ENCODE peak calls at places on chromosomes 11 and 22, in five cellular contexts. P is K562, W is psoas muscle, U is SK-N-SH, E is hepatocyte. O is an unnamed sample.
A peak's percentile ranks its signal among the peaks of the same experiment; 100 is the strongest.

GRCh38 chr11:75230621-75231020 is 10.0 kb upstream of the TPBGL start:
- DNase-seq in P (no peak), W (no peak), U (no peak), E (no peak), O (no peak)

GRCh38 chr11:114208371-114208770 is 87.8 kb upstream of the NNMT start:
- DNase-seq in P (no peak), W (no peak), U (no peak), E (no peak), O (no peak)

GRCh38 chr11:44568358-44568705 is 2.9 kb downstream of the CD82 start:
- DNase-seq in P (peak; percentile 10), W (no peak), U (peak; percentile 3), E (no peak), O (no peak)

GRCh38 chr11:100902454-100903141 is 215.5 kb downstream of the ARHGAP42 start:
- DNase-seq in P (no peak), W (no peak), U (no peak), E (no peak), O (no peak)

GRCh38 chr11:445765-446588 is 4.1 kb upstream of the PTDSS2 start:
- DNase-seq in P (no peak), W (peak; percentile 15), U (no peak), E (peak; percentile 69), O (no peak)

GRCh38 chr11:61918251-61919112 is 1.1 kb upstream of the RAB3IL1 start:
- DNase-seq in P (no peak), W (peak; percentile 62), U (peak; percentile 10), E (no peak), O (peak; percentile 64)

GRCh38 chr11:79973701-79974626 is 533.1 kb upstream of the TENM4 start:
- DNase-seq in P (no peak), W (no peak), U (no peak), E (no peak), O (no peak)

GRCh38 chr11:118148877-118149276 is 3.7 kb downstream of the SCN4B start:
- DNase-seq in P (no peak), W (no peak), U (no peak), E (no peak), O (no peak)

GRCh38 chr11:64382586-64382985 is 23.6 kb downstream of the RPS6KA4 start:
- DNase-seq in P (no peak), W (no peak), U (no peak), E (no peak), O (no peak)

GRCh38 chr11:66124564-66124963 is 54.5 kb downstream of the PACS1 start:
- DNase-seq in P (no peak), W (no peak), U (no peak), E (no peak), O (no peak)

GRCh38 chr11:45158210-45158644 is 11.8 kb downstream of the PRDM11 start:
- DNase-seq in P (peak; percentile 18), W (no peak), U (peak; percentile 72), E (peak; percentile 88), O (no peak)

GRCh38 chr22:42892571-42893316 is 35.7 kb upstream of the ARFGAP3 start:
- DNase-seq in P (no peak), W (no peak), U (no peak), E (no peak), O (no peak)

GRCh38 chr11:79030448-79030847 is 410.4 kb downstream of the TENM4 start:
- DNase-seq in P (no peak), W (no peak), U (no peak), E (no peak), O (no peak)

GRCh38 chr22:39316440-39317083 is 2.9 kb downstream of the RPL3 start:
- DNase-seq in P (no peak), W (peak; percentile 80), U (peak; percentile 57), E (peak; percentile 91), O (peak; percentile 61)

GRCh38 chr11:113014731-113015455 is 53.7 kb downstream of the NCAM1 start:
- DNase-seq in P (no peak), W (peak; percentile 62), U (peak; percentile 49), E (peak; percentile 46), O (peak; percentile 71)

GRCh38 chr11:773830-774229 is 3.5 kb downstream of the GATD1 start:
- DNase-seq in P (no peak), W (no peak), U (no peak), E (no peak), O (no peak)

GRCh38 chr11:70566768-70567530 is 168.6 kb downstream of the CTTN start:
- DNase-seq in P (no peak), W (peak; percentile 2), U (no peak), E (no peak), O (no peak)

DNA sequence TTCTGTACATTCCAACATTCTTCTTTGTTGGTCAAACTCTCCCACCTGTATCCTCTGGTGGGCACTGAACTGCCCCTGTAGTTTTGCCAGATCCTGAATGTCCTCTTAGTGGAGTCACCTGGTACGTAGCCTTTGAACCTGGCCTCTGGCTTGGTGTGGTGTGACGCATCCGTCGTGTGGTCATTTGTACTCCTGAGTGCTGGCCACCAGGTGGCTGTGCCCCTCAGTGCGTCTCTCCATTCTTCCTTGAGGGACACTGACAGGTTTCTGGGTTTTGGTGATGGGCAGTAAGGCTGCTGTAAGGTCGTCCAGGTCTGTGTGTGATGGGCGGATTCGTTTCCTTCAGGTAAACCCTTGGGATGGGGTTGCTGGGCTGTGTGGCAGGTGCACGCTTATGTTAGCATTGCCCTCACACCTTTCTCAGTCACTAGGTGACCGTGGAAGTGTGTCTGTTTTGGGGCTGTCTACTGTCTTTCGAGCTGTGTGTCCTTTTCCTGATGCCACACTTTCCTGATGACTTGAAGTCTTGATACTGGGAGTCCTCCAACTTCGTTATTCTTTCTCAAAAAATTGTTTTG is 13.6 kb upstream of the RANBP1 start:
- DNase-seq in P (peak; percentile 71), W (no peak), U (no peak), E (no peak), O (no peak)
- TF ChIP-seq CTCF in P (peak; percentile 42), W (no peak), U (no peak), E (no peak), O (no peak)

DNA sequence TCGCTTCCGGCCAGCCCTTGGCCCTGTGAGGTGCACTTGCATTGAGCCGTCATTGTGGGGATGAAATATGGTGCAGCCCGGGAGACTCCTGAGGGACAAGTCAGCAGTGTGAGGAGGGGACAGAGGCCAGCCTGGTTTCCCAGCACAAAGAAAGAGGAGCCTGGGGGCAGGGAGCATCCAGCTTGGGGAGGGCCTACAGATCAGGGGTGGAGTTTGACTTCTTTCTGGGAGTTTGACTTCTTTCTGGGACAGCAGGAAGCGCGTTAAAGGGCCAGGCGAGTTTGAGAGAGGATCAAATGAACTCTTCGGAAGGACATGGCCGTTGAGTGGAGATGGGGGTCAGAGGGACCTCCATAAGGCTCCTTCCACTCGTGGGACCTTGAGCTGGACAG is 91.9 kb downstream of the LRRC32 start:
- DNase-seq in P (no peak), W (peak; percentile 59), U (peak; percentile 14), E (peak; percentile 35), O (peak; percentile 68)
- H3K27ac ChIP-seq in P (no peak overlapping the region), W (peak overlapping the region; percentile 75), U (no peak overlapping the region), E (peak overlapping the region; percentile 93), O (peak overlapping the region; percentile 86)

DNA sequence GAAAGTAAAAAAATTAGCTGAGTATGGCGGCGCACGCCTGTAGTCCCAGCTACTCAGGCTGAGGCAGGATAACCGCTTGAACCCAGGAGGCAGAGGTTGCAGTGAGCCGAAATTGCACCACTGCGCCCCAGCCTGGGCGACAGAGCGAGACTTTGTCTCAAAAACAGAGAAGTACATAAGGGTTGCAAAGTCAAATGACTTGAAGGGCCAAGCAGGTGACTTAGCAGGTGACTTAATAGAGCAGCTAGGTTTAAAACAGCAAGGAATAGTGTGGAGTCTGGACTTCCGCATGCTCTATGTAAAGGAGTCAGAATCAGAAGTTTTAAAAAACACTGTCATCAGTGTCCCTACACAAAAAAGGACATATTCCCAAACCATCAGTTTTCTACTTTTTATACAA is 31.7 kb downstream of the EP300 start:
- DNase-seq in P (no peak), W (no peak), U (no peak), E (no peak), O (no peak)
- H3K36me3 ChIP-seq in P (peaks cover 47% of the 10 kb centered on the region), W (peaks cover 5% of the 10 kb centered on the region), U (peaks cover 15% of the 10 kb centered on the region), E (no peaks in the 10 kb centered on the region), O (peaks cover 77% of the 10 kb centered on the region)

GRCh38 chr11:35144103-35144741 is 5.3 kb downstream of the CD44 start:
- DNase-seq in P (no peak), W (no peak), U (no peak), E (no peak), O (no peak)
- TF ChIP-seq CTCF in P (no peak), W (no peak), U (no peak), E (no peak), O (no peak)

DNA sequence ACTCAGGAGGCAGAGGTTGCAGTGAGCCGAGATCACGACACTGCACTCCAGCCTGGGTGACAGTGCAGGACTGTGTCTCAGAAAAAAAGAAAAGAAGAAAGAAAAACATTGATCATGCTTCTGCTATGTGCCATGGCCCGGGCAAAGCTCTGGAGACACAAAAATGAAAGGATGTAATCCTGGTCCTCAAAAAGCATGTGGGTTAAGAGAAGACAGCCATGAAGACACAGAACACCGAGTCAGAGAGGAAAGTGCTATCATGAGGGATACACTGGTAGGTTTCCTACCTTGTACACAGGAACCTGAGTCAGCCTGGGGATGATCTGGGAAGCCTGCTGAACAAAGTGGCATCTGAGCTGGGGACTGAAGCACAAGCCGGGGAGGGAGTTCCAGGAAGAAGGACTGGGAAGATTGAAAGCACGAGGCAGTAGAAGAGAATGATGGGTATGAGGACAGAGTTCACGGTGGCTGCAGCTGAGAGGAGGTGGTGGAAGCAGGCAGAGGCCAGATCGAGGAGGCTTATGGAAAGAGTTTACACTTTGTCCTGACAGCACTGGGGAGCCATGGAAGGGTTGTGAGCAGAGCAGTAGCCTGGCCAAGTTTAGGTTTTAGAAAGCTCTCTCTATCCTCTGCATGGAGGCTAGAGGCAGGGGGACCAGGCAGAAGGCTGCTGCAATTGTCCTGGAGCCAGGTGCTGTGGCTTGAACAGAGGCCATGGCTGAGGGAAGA is 9.9 kb upstream of the MAFF start:
- DNase-seq in P (no peak), W (no peak), U (no peak), E (peak; percentile 54), O (no peak)
- H3K27ac ChIP-seq in P (no peak overlapping the region), W (peak overlapping the region; percentile 66), U (no peak overlapping the region), E (peak overlapping the region; percentile 44), O (no peak overlapping the region)

GRCh38 chr22:24115247-24116207 is 65.8 kb upstream of the SUSD2 start:
- DNase-seq in P (no peak), W (no peak), U (no peak), E (no peak), O (peak; percentile 3)
- H3K36me3 ChIP-seq in P (peaks cover 81% of the 10 kb centered on the region), W (no peaks in the 10 kb centered on the region), U (peaks cover 66% of the 10 kb centered on the region), E (no peaks in the 10 kb centered on the region), O (peaks cover 78% of the 10 kb centered on the region)

GRCh38 chr11:67732045-67732787 is 57.8 kb upstream of the ALDH3B2 start:
- DNase-seq in P (peak; percentile 42), W (no peak), U (peak; percentile 88), E (peak; percentile 52), O (no peak)
- TF ChIP-seq CTCF in P (peak; percentile 35), W (no peak), U (peak; percentile 61), E (peak; percentile 18), O (no peak)

DNA sequence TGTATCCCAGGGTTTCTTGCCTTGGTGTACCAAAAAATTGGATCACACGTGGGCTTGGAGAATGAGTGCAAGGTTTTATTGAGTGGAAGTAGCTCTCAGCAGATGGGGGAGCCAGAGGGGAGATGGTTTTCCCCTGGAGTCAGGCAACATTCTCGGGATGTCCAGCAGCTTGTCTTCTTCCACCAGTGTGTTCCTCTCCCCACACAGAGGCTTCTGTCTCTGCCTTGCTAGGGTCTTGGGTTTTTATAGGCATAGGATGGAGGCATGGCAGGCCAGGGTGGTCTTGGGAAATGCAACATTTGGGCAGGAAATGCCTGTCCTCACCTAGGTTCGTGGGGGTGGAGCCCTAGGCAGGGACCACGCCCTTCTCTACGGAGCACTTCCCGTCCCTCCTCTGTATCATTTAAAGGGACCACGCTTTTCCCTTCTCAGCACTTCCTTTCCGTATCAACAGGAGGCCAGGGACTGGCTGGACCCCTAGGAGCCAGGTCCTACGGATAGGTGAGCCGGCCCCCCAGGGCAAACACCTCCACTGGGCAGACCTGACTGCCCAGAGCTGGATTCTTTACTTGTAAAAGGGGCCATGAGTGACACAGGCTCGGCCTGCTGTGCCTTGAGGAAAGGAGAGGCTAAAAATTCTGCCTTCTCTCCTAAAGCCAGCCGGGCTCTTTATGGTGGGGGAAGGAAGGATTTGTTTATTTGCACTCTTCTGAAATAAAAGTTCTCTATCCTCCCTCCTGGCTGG is 55.3 kb upstream of the CCDC188 start:
- DNase-seq in P (peak; percentile 95), W (peak; percentile 61), U (no peak), E (peak; percentile 77), O (peak; percentile 67)
- H3K27ac ChIP-seq in P (peak overlapping the region; percentile 67), W (peak overlapping the region; percentile 63), U (no peak overlapping the region), E (peak overlapping the region; percentile 83), O (peak overlapping the region; percentile 89)